ENCODE peak calls at places on chromosomes 12 and 14, in five cellular contexts. N is K562, K is H1, F is HepG2, R is GM12878. S is an unnamed sample.

GRCh38 chr14:104149278-104149595 is 10.8 kb downstream of the KIF26A start:
- DNase-seq in N (no peak), R (no peak), F (no peak), K (no peak), S (no peak)

GRCh38 chr14:72824051-72824450 is 69.8 kb downstream of the DPF3 start:
- DNase-seq in K (no peak), F (no peak), R (no peak), N (no peak), S (no peak)

GRCh38 chr14:22113401-22113800 is 439.8 kb upstream of the OR4E1 start:
- DNase-seq in K (no peak), F (no peak), N (no peak), R (no peak), S (peak)

GRCh38 chr12:47236109-47236714 is 156.5 kb upstream of the AMIGO2 start:
- DNase-seq in K (no peak), R (no peak), N (no peak), F (no peak), S (no peak)

GRCh38 chr12:71492604-71493003 is 53.0 kb downstream of the LGR5 start:
- DNase-seq in F (peak), N (no peak), K (no peak), R (no peak), S (no peak)

GRCh38 chr12:116066381-116067230 is 210.9 kb downstream of the MED13L start:
- DNase-seq in R (no peak), N (peak), F (peak), K (no peak), S (peak)

GRCh38 chr14:89164168-89165074 is 252.6 kb downstream of the FOXN3 start:
- DNase-seq in N (peak), K (no peak), F (no peak), R (peak), S (no peak)

GRCh38 chr14:81464253-81465001 is 64.3 kb upstream of the STON2 start:
- DNase-seq in R (peak), F (peak), N (peak), K (peak), S (peak)

GRCh38 chr14:85625925-85626585 is 96.1 kb downstream of the FLRT2 start:
- DNase-seq in K (no peak), N (no peak), R (no peak), F (no peak), S (no peak)

GRCh38 chr12:103751600-103751999 is 89.4 kb downstream of the NT5DC3 start:
- DNase-seq in F (no peak), N (no peak), K (no peak), R (no peak), S (no peak)

GRCh38 chr12:124609041-124609984 is 41.9 kb upstream of the NCOR2 start:
- DNase-seq in N (peak), K (no peak), R (peak), F (peak), S (peak)

GRCh38 chr14:63938198-63939005 is 85.6 kb downstream of the SYNE2 start:
- DNase-seq in F (no peak), R (peak), N (no peak), K (no peak), S (no peak)

GRCh38 chr12:2347137-2347843 is 294.5 kb downstream of the CACNA1C start:
- DNase-seq in K (no peak), N (no peak), F (no peak), R (no peak), S (no peak)

GRCh38 chr14:74955229-74955999 is at the start of gene PGF:
- DNase-seq in R (no peak), F (no peak), K (peak), N (peak), S (peak)

GRCh38 chr14:73244541-73244940 is 7.2 kb downstream of the PAPLN start:
- DNase-seq in K (no peak), F (no peak), R (no peak), N (no peak), S (peak)

GRCh38 chr12:28872654-28873268 is 276.3 kb upstream of the FAR2 start:
- DNase-seq in R (no peak), N (peak), F (peak), K (peak), S (peak)

GRCh38 chr14:77574446-77575125 is 41.9 kb downstream of the SPTLC2 start:
- DNase-seq in F (no peak), R (no peak), K (no peak), N (no peak), S (no peak)

GRCh38 chr14:55126932-55127490 is 2.0 kb upstream of the LGALS3 start:
- DNase-seq in N (no peak), R (no peak), K (no peak), F (no peak), S (no peak)

GRCh38 chr12:82326905-82327503 is 31.2 kb downstream of the CCDC59 start:
- DNase-seq in K (no peak), R (no peak), N (no peak), F (peak), S (no peak)

GRCh38 chr14:80678436-80678835 is 263.1 kb downstream of the CEP128 start:
- DNase-seq in K (no peak), R (no peak), N (no peak), F (no peak), S (no peak)

GRCh38 chr12:50612882-50613281 is 108.1 kb downstream of the DIP2B start:
- DNase-seq in K (no peak), R (no peak), F (no peak), N (no peak), S (no peak)

GRCh38 chr12:124390442-124391116 is 95.7 kb downstream of the RFLNA start:
- DNase-seq in N (no peak), K (no peak), F (no peak), R (peak), S (no peak)

GRCh38 chr12:64057706-64058105 is 164.4 kb downstream of the KICS2 start:
- DNase-seq in R (no peak), N (no peak), F (no peak), K (no peak), S (no peak)

GRCh38 chr12:1212529-1212928 is 221.5 kb downstream of the ERC1 start:
- DNase-seq in F (no peak), R (no peak), N (no peak), K (no peak), S (peak)

GRCh38 chr12:27779416-27779815 is 617 bp upstream of the KLHL42 start:
- DNase-seq in F (peak), N (no peak), K (no peak), R (no peak), S (peak)

GRCh38 chr12:98740751-98741150 is 95.7 kb downstream of the APAF1 start:
- DNase-seq in R (no peak), N (no peak), K (no peak), F (no peak), S (no peak)

GRCh38 chr12:123164222-123164621 is 13.3 kb upstream of the PITPNM2 start:
- DNase-seq in K (no peak), F (no peak), N (no peak), R (no peak), S (no peak)

GRCh38 chr12:131850856-131851559 is 22.8 kb downstream of the MMP17 start:
- DNase-seq in N (no peak), K (no peak), R (no peak), F (no peak), S (peak)

GRCh38 chr14:90781876-90782275 is 34.4 kb downstream of the TTC7B start:
- DNase-seq in N (no peak), R (no peak), K (no peak), F (no peak), S (no peak)

GRCh38 chr14:36070056-36071043 is 106.2 kb downstream of the PTCSC3 start:
- DNase-seq in K (peak), R (no peak), N (peak), F (peak), S (peak)

GRCh38 chr12:28620281-28620680 is 430.0 kb downstream of the CCDC91 start:
- DNase-seq in F (no peak), K (no peak), R (no peak), N (no peak), S (no peak)

GRCh38 chr14:68541128-68541896 is 251.6 kb downstream of the ZFP36L1 start:
- DNase-seq in R (no peak), F (no peak), N (no peak), K (no peak), S (no peak)
- TF ChIP-seq ATF2 in R (no peak), F (no peak), N (no peak), K (no peak), S (no peak)

DNA sequence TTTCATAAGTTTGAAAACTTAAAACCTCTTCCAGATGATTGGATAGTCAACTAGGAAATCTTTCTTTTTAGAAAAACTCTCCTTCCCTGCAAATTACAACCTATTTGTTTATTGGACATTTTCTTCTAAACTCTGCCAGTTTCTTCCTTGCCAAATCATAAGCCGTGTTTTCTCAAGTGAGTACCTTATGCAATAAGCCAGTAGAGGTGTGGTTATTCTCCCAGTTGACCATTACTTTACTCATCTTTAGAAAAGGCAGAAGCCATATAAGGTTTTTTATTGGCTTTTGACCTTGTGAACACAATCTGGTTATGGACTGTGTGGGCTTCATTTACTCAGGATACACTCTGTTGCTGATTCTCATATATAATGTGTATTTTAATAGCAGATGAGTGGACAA is 14.6 kb downstream of the ACTR6 start:
- DNase-seq in F (no peak), R (no peak), K (no peak), N (no peak), S (no peak)
- TF ChIP-seq ATF2 in F (no peak), R (no peak), K (no peak), N (no peak), S (no peak)

GRCh38 chr14:98077176-98077575 is 1194.8 kb downstream of the BCL11B start:
- DNase-seq in N (no peak), K (no peak), F (no peak), R (no peak), S (no peak)

GRCh38 chr14:98082833-98083232 is 1189.2 kb downstream of the BCL11B start:
- DNase-seq in F (no peak), R (no peak), N (no peak), K (no peak), S (no peak)
- TF ChIP-seq ATF2 in F (no peak), R (no peak), N (no peak), K (no peak), S (no peak)

GRCh38 chr12:55717397-55718007 is 1.7 kb downstream of the BLOC1S1 start:
- DNase-seq in N (no peak), R (no peak), K (no peak), F (no peak), S (no peak)
- TF ChIP-seq ATF2 in N (no peak), R (peak), K (no peak), F (no peak), S (no peak)

GRCh38 chr14:71486274-71486673 is 446.0 kb upstream of the RGS6 start:
- DNase-seq in F (no peak), N (no peak), R (no peak), K (no peak), S (no peak)

GRCh38 chr14:71488703-71489141 is 443.5 kb upstream of the RGS6 start:
- DNase-seq in F (no peak), R (no peak), N (no peak), K (no peak), S (no peak)

GRCh38 chr14:71487449-71487848 is 444.8 kb upstream of the RGS6 start:
- DNase-seq in R (no peak), K (no peak), N (no peak), F (no peak), S (no peak)

GRCh38 chr14:71485833-71486232 is 446.4 kb upstream of the RGS6 start:
- DNase-seq in K (no peak), N (no peak), F (no peak), R (no peak), S (no peak)

DNA sequence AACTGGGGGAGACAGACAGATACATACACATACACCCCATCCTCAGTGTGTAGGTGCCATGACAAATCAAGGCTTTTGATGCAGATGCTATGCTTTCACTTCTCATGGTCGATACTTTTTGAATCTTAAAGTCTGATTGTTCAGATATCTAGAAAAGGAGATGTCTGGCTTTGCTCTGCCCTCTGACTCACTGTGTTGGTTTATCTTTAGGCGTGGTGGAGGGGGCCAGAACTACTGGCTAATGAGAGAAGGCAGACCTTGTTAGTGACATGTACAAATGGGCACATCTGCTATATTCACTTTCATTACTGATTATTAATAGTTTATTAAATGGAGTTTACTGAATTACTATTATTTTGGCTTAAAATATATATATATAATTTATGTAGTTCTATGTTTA is 444.3 kb upstream of the RGS6 start:
- DNase-seq in N (no peak), K (no peak), F (no peak), R (no peak), S (no peak)
- TF ChIP-seq ATF2 in N (no peak), K (no peak), F (no peak), R (no peak), S (no peak)

GRCh38 chr14:71803539-71804260 is 128.5 kb upstream of the RGS6 start:
- DNase-seq in N (no peak), F (no peak), R (no peak), K (no peak), S (no peak)
- TF ChIP-seq ATF2 in N (no peak), F (no peak), R (no peak), K (no peak), S (no peak)

DNA sequence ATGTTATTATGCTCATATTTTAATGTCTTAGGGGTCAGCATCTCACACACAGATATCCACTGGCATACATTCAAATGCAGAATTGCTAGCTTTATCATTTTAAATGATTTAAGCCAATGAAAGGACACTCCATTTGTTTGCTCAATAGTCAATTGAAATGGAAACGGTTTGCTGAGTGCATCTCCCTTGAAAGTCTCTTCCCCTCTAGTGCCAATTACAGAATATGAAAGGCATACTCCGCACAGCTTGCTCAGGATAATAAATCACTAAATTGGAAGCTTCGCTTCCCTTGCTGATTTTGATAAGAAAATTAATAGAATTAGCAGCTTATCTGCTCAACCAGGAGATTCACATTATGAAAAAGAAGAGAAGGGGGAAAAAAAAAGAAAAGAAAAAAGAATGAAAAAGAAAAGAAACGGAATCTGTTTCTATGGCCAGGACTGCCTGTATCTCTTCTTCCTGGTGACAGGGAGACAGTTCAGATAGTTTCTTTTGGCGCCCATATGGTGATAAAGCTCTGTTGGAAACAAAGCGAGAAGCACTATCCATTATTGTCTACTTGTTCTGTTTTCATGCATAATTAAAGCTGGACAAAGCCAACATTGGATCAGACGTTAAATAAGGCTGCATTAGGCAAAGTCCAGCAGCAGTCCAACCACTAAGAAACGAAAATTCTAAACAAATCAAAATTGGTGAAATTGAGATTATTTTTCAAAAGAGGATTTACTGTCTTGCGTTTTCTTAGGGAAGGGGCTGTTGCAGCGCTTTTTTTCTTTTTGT is 225.0 kb downstream of the GXYLT1 start:
- DNase-seq in K (no peak), F (no peak), R (no peak), N (no peak), S (no peak)
- TF ChIP-seq ATF2 in K (no peak), F (no peak), R (no peak), N (no peak), S (no peak)

DNA sequence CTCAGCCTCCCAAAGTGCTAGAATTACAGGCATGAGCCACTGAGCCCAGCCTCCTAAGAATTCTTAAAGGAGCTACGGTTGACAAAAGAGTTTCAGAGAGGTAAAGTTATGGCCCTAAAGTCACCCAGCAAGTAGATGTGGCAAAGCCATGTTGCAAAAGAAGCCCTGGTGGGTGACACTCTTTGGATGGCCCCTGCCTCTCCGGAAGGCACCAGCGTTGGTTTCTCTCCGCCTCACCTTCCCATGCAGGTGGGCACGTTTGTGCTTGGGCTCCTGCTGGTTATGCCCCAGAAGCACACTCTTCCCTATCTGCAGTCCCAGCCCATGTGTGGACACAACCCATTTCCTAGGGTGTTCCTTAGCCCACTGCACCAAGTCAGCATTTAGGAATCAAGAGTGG is 9.5 kb upstream of the SERPINA3 start:
- DNase-seq in F (no peak), R (no peak), K (no peak), N (no peak), S (no peak)
- TF ChIP-seq ATF2 in F (no peak), R (no peak), K (no peak), N (no peak), S (no peak)

GRCh38 chr12:25585021-25585523 is 32.0 kb upstream of the LMNTD1 start:
- DNase-seq in N (no peak), K (no peak), R (no peak), F (no peak), S (no peak)
- TF ChIP-seq ATF2 in N (no peak), K (no peak), R (no peak), F (no peak), S (no peak)

DNA sequence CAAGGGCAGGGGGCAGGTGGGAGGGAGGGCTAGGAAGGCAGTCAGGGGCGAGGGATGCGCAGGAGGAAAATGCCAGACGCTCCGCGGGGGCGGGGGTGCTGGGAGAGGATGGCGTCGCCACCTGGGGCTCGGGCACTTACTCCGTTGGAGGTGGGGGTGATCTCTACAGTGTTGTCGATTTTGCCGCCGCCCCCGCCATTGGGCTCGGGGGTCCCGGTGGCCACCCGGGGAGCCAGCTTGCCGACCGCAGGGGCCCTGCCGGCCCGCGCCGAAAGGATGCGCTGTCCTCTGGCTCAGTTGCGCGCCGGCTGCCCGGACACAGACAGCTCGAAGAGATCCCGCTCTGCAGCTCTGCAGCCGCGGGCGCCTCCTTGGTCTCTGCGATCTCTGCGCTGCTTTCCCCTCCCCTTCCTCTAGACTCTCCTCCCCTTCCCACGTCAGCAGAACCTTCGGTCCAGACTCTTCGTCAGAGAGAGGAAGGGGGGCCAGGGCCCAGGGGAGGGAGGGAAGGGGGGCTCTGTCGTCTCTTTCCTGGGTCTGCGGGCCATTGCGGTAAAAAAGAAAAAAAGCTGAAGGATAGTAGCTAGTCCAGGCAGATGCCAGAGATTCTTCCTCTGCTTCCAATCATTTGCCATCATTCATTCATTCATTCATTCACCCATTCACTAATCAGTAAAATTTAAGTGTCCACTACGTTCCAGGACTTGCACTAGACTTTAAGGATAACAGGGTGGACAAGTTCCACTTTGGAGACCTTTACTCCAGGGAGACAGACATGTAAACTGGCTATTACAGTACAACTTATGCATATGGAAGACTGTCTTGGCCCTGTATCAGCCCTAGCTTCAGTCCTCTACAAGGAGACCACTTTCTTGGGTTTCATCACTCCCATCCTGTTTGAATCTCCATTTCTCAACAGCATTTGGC is at the start of gene SLC22A17:
- DNase-seq in N (peak), K (peak), F (peak), R (no peak), S (peak)
- TF ChIP-seq ATF2 in N (no peak), K (no peak), F (no peak), R (no peak), S (no peak)